ENCODE peak calls at places on chromosomes 6 and 20, in six cellular contexts. A is dorsolateral prefrontal cortex, O is breast epithelium, B is brain microvascular endothelial cell, K is stomach, F is upper lobe of right lung. J is an unnamed sample.

GRCh38 chr6:168418151-168418551 is 22.8 kb upstream of the SMOC2 start:
- DNase-seq in K (no peak), F (no peak), A (no peak), O (no peak), B (no peak), J (no peak)

GRCh38 chr6:33694401-33694931 is 17.0 kb downstream of the UQCC2 start:
- DNase-seq in O (no peak), B (peak; percentile 33), K (no peak), A (no peak), F (no peak), J (no peak)

GRCh38 chr20:59771506-59772372 is 161.7 kb downstream of the SYCP2 start:
- DNase-seq in K (no peak), O (no peak), F (no peak), B (no peak), A (no peak), J (no peak)

GRCh38 chr20:53828673-53829085 is 235.0 kb upstream of the ZNF217 start:
- DNase-seq in K (no peak), A (peak; percentile 21), B (peak; percentile 93), F (no peak), O (peak; percentile 43), J (no peak)

GRCh38 chr6:122207794-122208193 is 191.7 kb upstream of the HSF2 start:
- DNase-seq in O (no peak), A (no peak), K (no peak), B (no peak), F (no peak), J (no peak)

GRCh38 chr6:83505376-83505775 is 7.0 kb upstream of the PRSS35 start:
- DNase-seq in A (no peak), B (no peak), O (no peak), K (no peak), F (no peak), J (no peak)

GRCh38 chr20:32241807-32242206 is 34.1 kb downstream of the POFUT1 start:
- DNase-seq in A (no peak), B (no peak), F (no peak), O (no peak), K (no peak), J (no peak)

GRCh38 chr6:96066376-96066775 is 50.6 kb downstream of the FUT9 start:
- DNase-seq in F (no peak), A (no peak), O (no peak), B (no peak), K (no peak), J (no peak)

GRCh38 chr6:5930143-5930770 is 76.5 kb downstream of the NRN1 start:
- DNase-seq in K (no peak), B (no peak), F (no peak), O (no peak), A (no peak), J (no peak)

GRCh38 chr20:46683939-46684750 is 5.1 kb downstream of the TP53RK start:
- DNase-seq in A (no peak), O (peak; percentile 49), F (peak; percentile 75), K (peak; percentile 67), B (peak; percentile 76), J (no peak)

GRCh38 chr6:100996409-100996808 is 115.3 kb upstream of the ASCC3 start:
- DNase-seq in F (no peak), O (no peak), B (no peak), A (no peak), K (no peak), J (no peak)

GRCh38 chr20:57880155-57880648 is 170.4 kb upstream of the PMEPA1 start:
- DNase-seq in O (peak; percentile 21), B (no peak), K (no peak), F (no peak), A (no peak), J (no peak)

GRCh38 chr6:11538799-11539468 is 1.4 kb downstream of the TMEM170B start:
- DNase-seq in F (no peak), O (no peak), B (no peak), K (no peak), A (no peak), J (no peak)

GRCh38 chr20:33925867-33926266 is 67.8 kb upstream of the RALY start:
- DNase-seq in O (no peak), K (no peak), F (no peak), B (peak; percentile 16), A (no peak), J (no peak)

GRCh38 chr6:39225543-39225942 is 3.7 kb downstream of the KCNK5 start:
- DNase-seq in B (no peak), A (no peak), O (no peak), K (peak; percentile 53), F (no peak), J (no peak)

GRCh38 chr6:13338038-13338437 is 9.7 kb upstream of the TBC1D7 start:
- DNase-seq in K (no peak), O (no peak), F (no peak), A (no peak), B (no peak), J (no peak)

GRCh38 chr6:88984152-88984551 is 20.7 kb upstream of the RNGTT start:
- DNase-seq in K (no peak), F (no peak), O (no peak), A (no peak), B (no peak), J (no peak)

GRCh38 chr20:32603046-32603726 is 18.1 kb upstream of the NOL4L start:
- DNase-seq in B (no peak), O (no peak), A (no peak), K (no peak), F (no peak), J (no peak)

GRCh38 chr6:170082067-170082466 is 208.8 kb downstream of the DLL1 start:
- DNase-seq in K (peak; percentile 21), B (no peak), O (no peak), F (no peak), A (no peak), J (no peak)

GRCh38 chr6:141963543-141964295 is 169.0 kb upstream of the GJE1 start:
- DNase-seq in K (no peak), O (no peak), A (no peak), B (no peak), F (no peak), J (no peak)

GRCh38 chr6:2857580-2858337 is 16.1 kb upstream of the SERPINB1 start:
- DNase-seq in F (no peak), A (no peak), K (no peak), B (peak; percentile 77), O (no peak), J (no peak)

GRCh38 chr20:23225407-23226060 is 125.1 kb upstream of the NXT1 start:
- DNase-seq in B (peak; percentile 87), O (no peak), F (no peak), A (peak; percentile 32), K (peak; percentile 67), J (no peak)

GRCh38 chr6:52176550-52176949 is 9.6 kb upstream of the IL17A start:
- DNase-seq in F (no peak), B (no peak), K (no peak), O (no peak), A (no peak), J (no peak)

GRCh38 chr6:52177961-52178360 is 8.2 kb upstream of the IL17A start:
- DNase-seq in K (no peak), O (no peak), B (no peak), F (no peak), A (no peak), J (no peak)

GRCh38 chr6:52183131-52183530 is 3.0 kb upstream of the IL17A start:
- DNase-seq in K (no peak), F (no peak), B (no peak), O (no peak), A (no peak), J (no peak)

GRCh38 chr6:52186075-52186474 is at the start of gene IL17A:
- DNase-seq in F (no peak), O (no peak), B (no peak), K (no peak), A (no peak), J (no peak)

GRCh38 chr6:52180787-52181558 is 5.2 kb upstream of the IL17A start:
- DNase-seq in B (no peak), A (no peak), F (no peak), K (no peak), O (no peak), J (no peak)
- H3K27ac ChIP-seq in B (no peak overlapping the region), A (no peak overlapping the region), F (no peak overlapping the region), K (no peak overlapping the region), O (no peak overlapping the region), J (no peak overlapping the region)

GRCh38 chr20:16059841-16060240 is 513.4 kb downstream of the KIF16B start:
- DNase-seq in O (no peak), F (no peak), K (no peak), A (no peak), B (no peak), J (no peak)
- H3K27ac ChIP-seq in O (no peak overlapping the region), F (no peak overlapping the region), K (no peak overlapping the region), A (no peak overlapping the region), B (no peak overlapping the region), J (no peak overlapping the region)

GRCh38 chr20:41202426-41202825 is 65.1 kb downstream of the PLCG1 start:
- DNase-seq in K (no peak), A (no peak), F (no peak), O (no peak), B (no peak), J (no peak)

GRCh38 chr20:41204304-41205265 is 67.2 kb downstream of the PLCG1 start:
- DNase-seq in A (peak; percentile 58), F (no peak), K (no peak), O (no peak), B (no peak), J (no peak)

GRCh38 chr20:41203660-41204059 is 66.3 kb downstream of the PLCG1 start:
- DNase-seq in F (no peak), A (no peak), K (no peak), O (no peak), B (no peak), J (no peak)

GRCh38 chr20:41201760-41202159 is 64.4 kb downstream of the PLCG1 start:
- DNase-seq in B (no peak), K (no peak), F (no peak), A (no peak), O (no peak), J (no peak)

GRCh38 chr20:41205313-41205712 is 68.0 kb downstream of the PLCG1 start:
- DNase-seq in F (no peak), B (no peak), A (peak; percentile 81), K (no peak), O (no peak), J (peak; percentile 45)
- H3K27ac ChIP-seq in F (no peak overlapping the region), B (no peak overlapping the region), A (peak overlapping the region; percentile 94), K (no peak overlapping the region), O (peak overlapping the region; percentile 33), J (peak overlapping the region; percentile 96)

DNA sequence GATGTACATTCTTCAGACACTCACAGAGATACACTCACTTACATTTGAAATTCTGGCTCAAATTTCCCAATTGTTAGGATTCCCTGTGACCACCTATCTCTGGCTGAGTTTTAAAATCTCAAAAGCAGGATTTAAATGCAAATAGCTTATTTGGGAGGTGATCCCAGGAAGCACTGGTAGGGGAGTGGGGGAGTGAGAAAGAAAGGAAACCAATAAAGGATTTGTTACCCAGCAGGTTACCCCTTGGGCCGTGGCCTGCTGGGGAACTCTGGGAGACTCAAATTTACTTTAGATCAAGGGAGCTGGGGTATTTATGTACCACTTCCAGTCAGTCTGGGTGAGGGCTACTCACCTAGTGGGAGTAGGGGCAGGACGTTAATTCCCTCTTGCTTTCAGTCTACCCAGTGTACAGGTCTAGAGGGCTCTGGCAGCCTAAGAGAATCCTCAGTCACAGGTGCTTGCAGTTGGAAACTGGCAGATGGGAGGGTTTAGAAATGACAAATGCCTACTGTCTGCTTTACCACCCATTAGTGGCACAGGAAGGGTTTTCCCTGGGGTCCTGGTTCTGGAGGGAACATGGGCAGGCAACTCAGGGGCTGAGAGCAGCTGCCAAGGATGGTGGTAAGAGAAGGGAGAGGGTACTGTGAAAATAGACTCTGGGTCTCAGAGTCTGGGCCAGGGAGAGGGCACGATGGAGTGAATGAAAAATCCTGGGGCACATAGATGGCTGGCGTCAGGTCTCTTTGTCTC is 103.7 kb downstream of the TCP11 start:
- DNase-seq in A (no peak), O (no peak), F (no peak), K (no peak), B (no peak), J (no peak)
- H3K27ac ChIP-seq in A (no peak overlapping the region), O (no peak overlapping the region), F (peak overlapping the region; percentile 77), K (peak overlapping the region; percentile 44), B (no peak overlapping the region), J (no peak overlapping the region)

GRCh38 chr6:28400122-28400451 is 540 bp upstream of the ZSCAN12 start:
- DNase-seq in F (no peak), O (no peak), B (no peak), A (no peak), K (no peak), J (no peak)
- H3K27ac ChIP-seq in F (peak overlapping the region; percentile 58), O (peak overlapping the region; percentile 61), B (peak overlapping the region; percentile 43), A (no peak overlapping the region), K (peak overlapping the region; percentile 72), J (peak overlapping the region; percentile 49)

J was measured in substantia nigra.